ENCODE peak calls at places on chromosomes 5 and 9, in eight cellular contexts. R, O, S, T, D, E, C and U are unnamed samples.
A peak's percentile ranks its signal among the peaks of the same experiment; 100 is the strongest.

GRCh38 chr5:144150996-144151395 is 19.5 kb downstream of the YIPF5 start:
- DNase-seq in E (no peak), S (no peak), T (no peak), C (no peak), R (no peak), D (no peak), O (no peak), U (no peak)

GRCh38 chr9:133855802-133856592 is 117.8 kb upstream of the SARDH start:
- DNase-seq in R (no peak), T (peak; percentile 76), D (peak; percentile 59), E (peak; percentile 74), S (no peak), C (peak; percentile 50), O (no peak), U (peak; percentile 46)

GRCh38 chr5:123099514-123100151 is 10.6 kb downstream of the PRDM6 start:
- DNase-seq in D (no peak), C (no peak), E (no peak), R (no peak), O (no peak), S (no peak), T (peak; percentile 54), U (no peak)

GRCh38 chr5:156359452-156359851 is 32.5 kb downstream of the SGCD start:
- DNase-seq in O (no peak), E (no peak), S (no peak), T (no peak), C (no peak), D (no peak), R (no peak), U (no peak)

GRCh38 chr9:119251951-119252350 is 117.3 kb downstream of the BRINP1 start:
- DNase-seq in D (no peak), S (no peak), T (no peak), E (no peak), R (no peak), O (no peak), C (no peak), U (no peak)

GRCh38 chr5:172954277-172954676 is 4.9 kb upstream of the RPL26L1 start:
- DNase-seq in S (no peak), C (no peak), T (no peak), E (no peak), O (no peak), D (no peak), R (no peak), U (no peak)

GRCh38 chr9:120723547-120723946 is 9.3 kb upstream of the MEGF9 start:
- DNase-seq in S (no peak), T (no peak), C (no peak), E (no peak), R (no peak), D (no peak), O (no peak), U (no peak)

GRCh38 chr9:133064241-133065069 is 2.7 kb downstream of the CEL start:
- DNase-seq in R (no peak), D (no peak), E (no peak), S (no peak), O (no peak), C (no peak), T (peak; percentile 28), U (no peak)

GRCh38 chr9:128495804-128496417 is 8.6 kb upstream of the GLE1 start:
- DNase-seq in D (no peak), S (no peak), O (no peak), T (no peak), R (no peak), C (no peak), E (no peak), U (no peak)

GRCh38 chr9:106077731-106078130 is 383.4 kb downstream of the TMEM38B start:
- DNase-seq in E (no peak), S (no peak), T (no peak), O (no peak), R (no peak), D (no peak), C (no peak), U (no peak)

GRCh38 chr9:128107260-128107970 is 20.1 kb downstream of the PTGES2 start:
- DNase-seq in O (no peak), R (no peak), T (peak; percentile 43), D (no peak), S (no peak), E (no peak), C (peak; percentile 21), U (peak; percentile 96)

GRCh38 chr5:141628175-141628788 is 8.4 kb downstream of the HDAC3 start:
- DNase-seq in R (no peak), O (no peak), T (no peak), S (no peak), C (no peak), E (no peak), D (no peak), U (no peak)

GRCh38 chr9:37908698-37909186 is 4.8 kb upstream of the SLC25A51 start:
- DNase-seq in E (no peak), S (no peak), C (no peak), D (peak; percentile 25), T (no peak), R (peak; percentile 64), O (no peak), U (no peak)

GRCh38 chr5:71899865-71900342 is 180.8 kb downstream of the CARTPT start:
- DNase-seq in R (peak; percentile 84), C (peak; percentile 79), S (no peak), T (no peak), E (no peak), D (no peak), O (no peak), U (no peak)

GRCh38 chr9:104778802-104779201 is 14.9 kb downstream of the NIPSNAP3B start:
- DNase-seq in T (no peak), D (no peak), R (no peak), S (no peak), E (no peak), O (no peak), C (no peak), U (no peak)

GRCh38 chr9:104774831-104775573 is 11.1 kb downstream of the NIPSNAP3B start:
- DNase-seq in T (no peak), S (no peak), C (peak; percentile 46), R (no peak), E (no peak), D (no peak), O (no peak), U (peak; percentile 64)

GRCh38 chr9:104775961-104776360 is 12.0 kb downstream of the NIPSNAP3B start:
- DNase-seq in T (no peak), C (no peak), O (no peak), E (no peak), S (no peak), R (peak; percentile 19), D (no peak), U (no peak)

GRCh38 chr9:104775574-104775936 is 11.6 kb downstream of the NIPSNAP3B start:
- DNase-seq in O (no peak), R (no peak), T (no peak), E (no peak), D (no peak), S (no peak), C (no peak), U (no peak)

DNA sequence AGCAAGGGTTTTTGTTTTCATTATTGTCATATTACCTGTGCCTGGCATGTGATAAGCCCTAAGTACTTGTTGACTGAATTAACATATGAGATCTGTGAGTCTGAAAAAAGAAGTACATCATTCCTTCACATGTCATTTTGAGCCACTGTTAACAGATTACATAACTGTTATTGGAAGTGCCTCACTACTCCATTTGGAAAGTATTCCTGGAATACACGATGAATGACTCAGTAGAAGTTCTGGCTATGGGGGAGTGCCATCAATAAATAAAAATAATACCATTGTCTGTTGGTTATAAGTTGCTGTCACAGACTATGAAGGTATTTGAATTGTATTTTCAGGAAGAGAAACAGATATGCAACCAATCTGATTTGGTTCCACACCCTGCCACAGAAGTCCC is 12.9 kb downstream of the NIPSNAP3B start:
- DNase-seq in E (no peak), T (no peak), S (no peak), R (no peak), D (no peak), C (no peak), O (no peak), U (no peak)
- H3K4me1 ChIP-seq in E (no peaks in the 10 kb centered on the region), T (no peaks in the 10 kb centered on the region), S (no peaks in the 10 kb centered on the region), R (peaks cover 11% of the 10 kb centered on the region), D (no peaks in the 10 kb centered on the region), C (peaks cover 11% of the 10 kb centered on the region), O (no peaks in the 10 kb centered on the region), U (peaks cover 43% of the 10 kb centered on the region)

GRCh38 chr9:124885551-124885950 is 23.6 kb downstream of the ARPC5L start:
- DNase-seq in T (peak; percentile 10), D (no peak), O (no peak), C (no peak), S (no peak), E (no peak), R (no peak), U (no peak)
- H3K4me1 ChIP-seq in T (no peaks in the 10 kb centered on the region), D (no peaks in the 10 kb centered on the region), O (peaks cover 5% of the 10 kb centered on the region), C (no peaks in the 10 kb centered on the region), S (no peaks in the 10 kb centered on the region), E (no peaks in the 10 kb centered on the region), R (no peaks in the 10 kb centered on the region), U (no peaks in the 10 kb centered on the region)

GRCh38 chr5:179267671-179268071 is 77.6 kb downstream of the ADAMTS2 start:
- DNase-seq in T (peak; percentile 38), R (no peak), C (no peak), E (peak; percentile 46), S (no peak), O (no peak), D (no peak), U (no peak)

GRCh38 chr5:179266291-179267070 is 78.8 kb downstream of the ADAMTS2 start:
- DNase-seq in S (no peak), C (peak; percentile 27), O (no peak), T (peak; percentile 36), D (no peak), R (no peak), E (no peak), U (no peak)

GRCh38 chr5:179265529-179266290 is 79.6 kb downstream of the ADAMTS2 start:
- DNase-seq in R (peak; percentile 9), O (no peak), E (peak; percentile 97), S (no peak), D (peak; percentile 87), T (peak; percentile 81), C (peak; percentile 95), U (peak; percentile 92)

GRCh38 chr5:179268399-179268952 is 76.8 kb downstream of the ADAMTS2 start:
- DNase-seq in E (peak; percentile 39), T (peak; percentile 38), S (no peak), D (no peak), R (no peak), O (no peak), C (no peak), U (no peak)

DNA sequence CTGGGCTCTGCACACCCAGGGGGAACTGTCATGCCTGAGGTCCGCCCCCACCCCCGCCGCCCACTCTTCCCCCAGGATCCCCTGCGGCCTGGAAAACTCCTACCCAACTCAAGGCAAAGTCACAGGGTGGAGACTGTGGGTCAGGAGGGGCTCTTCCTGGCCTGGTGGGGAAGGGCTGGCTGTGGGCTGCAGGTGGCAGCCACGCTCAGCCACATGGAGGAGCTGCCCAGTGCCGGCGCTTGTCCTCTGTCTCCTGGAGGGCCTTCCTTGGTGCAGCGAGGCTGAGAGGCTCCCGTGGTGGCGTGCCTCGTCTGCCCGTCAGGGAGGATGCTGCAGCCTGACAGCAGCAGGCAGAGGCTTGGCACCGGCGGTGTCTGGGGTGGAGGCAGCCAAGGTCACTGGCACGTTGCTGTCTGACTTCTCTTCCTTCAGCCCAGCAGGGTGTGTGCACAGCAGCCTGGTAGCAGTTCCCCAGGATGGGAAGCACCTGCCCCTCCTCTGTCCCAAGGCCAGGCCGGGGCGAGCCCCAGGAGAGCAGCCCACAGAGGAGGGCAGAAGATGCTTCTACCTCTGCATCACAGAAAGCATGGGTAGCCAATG is 78.1 kb downstream of the ADAMTS2 start:
- DNase-seq in R (no peak), T (peak; percentile 38), E (peak; percentile 48), C (peak; percentile 45), O (no peak), S (no peak), D (no peak), U (no peak)
- H3K4me1 ChIP-seq in R (no peaks in the 10 kb centered on the region), T (peaks cover 62% of the 10 kb centered on the region), E (no peaks in the 10 kb centered on the region), C (peaks cover 21% of the 10 kb centered on the region), O (no peaks in the 10 kb centered on the region), S (no peaks in the 10 kb centered on the region), D (no peaks in the 10 kb centered on the region), U (peaks cover 30% of the 10 kb centered on the region)

GRCh38 chr9:124274738-124275137 is 17.0 kb downstream of the NEK6 start:
- DNase-seq in E (no peak), S (no peak), O (no peak), T (no peak), C (no peak), D (no peak), R (no peak), U (no peak)
- H3K4me1 ChIP-seq in E (peaks cover 3% of the 10 kb centered on the region), S (no peaks in the 10 kb centered on the region), O (no peaks in the 10 kb centered on the region), T (peaks cover 75% of the 10 kb centered on the region), C (peaks cover 1% of the 10 kb centered on the region), D (peaks cover 4% of the 10 kb centered on the region), R (peaks cover 31% of the 10 kb centered on the region), U (peaks cover 5% of the 10 kb centered on the region)